ENCODE peak calls at places on chromosomes 6 and 20, in six cellular contexts. V, B, E, M, U and W are unnamed samples.

GRCh38 chr6:130675072-130675471 is 152.1 kb upstream of the SMLR1 start:
- DNase-seq in B (no peak), V (no peak), E (no peak), M (no peak), U (no peak), W (no peak)

GRCh38 chr6:41428995-41429417 is 93.6 kb downstream of the NCR2 start:
- DNase-seq in M (peak; percentile 52), E (peak; percentile 44), U (no peak), B (no peak), V (no peak), W (peak; percentile 54)

GRCh38 chr20:25216199-25216945 is 20.9 kb downstream of the ENTPD6 start:
- DNase-seq in U (no peak), V (no peak), E (no peak), B (no peak), M (no peak), W (no peak)

GRCh38 chr20:12535770-12536169 is 473.0 kb upstream of the SPTLC3 start:
- DNase-seq in B (no peak), V (no peak), E (no peak), M (no peak), U (no peak), W (no peak)

GRCh38 chr6:40349092-40349491 is 238.1 kb downstream of the LRFN2 start:
- DNase-seq in U (no peak), M (no peak), B (no peak), V (no peak), E (no peak), W (no peak)

GRCh38 chr6:4805553-4806307 is 29.5 kb downstream of the CDYL start:
- DNase-seq in M (peak; percentile 25), U (no peak), E (peak; percentile 26), B (no peak), V (peak; percentile 34), W (no peak)

GRCh38 chr20:48684501-48685041 is 143.2 kb downstream of the PREX1 start:
- DNase-seq in E (no peak), B (peak; percentile 48), M (no peak), U (no peak), V (no peak), W (no peak)

GRCh38 chr6:11921017-11921438 is 91.1 kb upstream of the HIVEP1 start:
- DNase-seq in V (peak; percentile 8), B (no peak), E (peak; percentile 33), U (no peak), M (no peak), W (no peak)

GRCh38 chr6:108732101-108732870 is 115.9 kb upstream of the ARMC2 start:
- DNase-seq in E (no peak), V (peak; percentile 85), U (no peak), M (no peak), B (no peak), W (no peak)

GRCh38 chr6:135535989-135536414 is 38.5 kb upstream of the AHI1 start:
- DNase-seq in B (no peak), U (no peak), M (no peak), V (peak; percentile 31), E (peak; percentile 25), W (peak; percentile 26)

GRCh38 chr6:105488521-105489212 is 85.8 kb upstream of the PREP start:
- DNase-seq in E (no peak), B (no peak), V (no peak), M (peak; percentile 22), U (no peak), W (no peak)

GRCh38 chr6:33440649-33441309 is 13.6 kb upstream of the ZBTB9 start:
- DNase-seq in E (no peak), M (no peak), V (no peak), U (no peak), B (no peak), W (no peak)

GRCh38 chr6:63663147-63663877 is 27.7 kb downstream of the PHF3 start:
- DNase-seq in B (no peak), U (no peak), V (no peak), M (no peak), E (no peak), W (no peak)

GRCh38 chr20:44052166-44052565 is 134.8 kb downstream of the JPH2 start:
- DNase-seq in V (no peak), E (no peak), B (no peak), U (peak; percentile 1), M (no peak), W (no peak)

GRCh38 chr6:76866091-76866490 is 597.2 kb downstream of the HTR1B start:
- DNase-seq in B (no peak), E (no peak), M (no peak), U (no peak), V (no peak), W (no peak)

GRCh38 chr6:104639671-104640070 is 220.0 kb downstream of the HACE1 start:
- DNase-seq in V (no peak), B (no peak), E (no peak), U (no peak), M (no peak), W (no peak)

GRCh38 chr6:38021029-38021428 is 201.5 kb downstream of the ZFAND3 start:
- DNase-seq in B (no peak), V (no peak), M (no peak), U (no peak), E (no peak), W (no peak)

GRCh38 chr20:13392391-13392790 is 171.3 kb downstream of the ISM1 start:
- DNase-seq in B (no peak), E (no peak), U (no peak), M (no peak), V (no peak), W (no peak)

GRCh38 chr6:38445321-38445720 is 194.4 kb downstream of the BTBD9 start:
- DNase-seq in B (no peak), E (no peak), V (no peak), U (no peak), M (no peak), W (no peak)

GRCh38 chr20:41330941-41331340 is 9.7 kb upstream of the LPIN3 start:
- DNase-seq in M (no peak), E (no peak), B (no peak), U (no peak), V (no peak), W (no peak)

GRCh38 chr6:53846250-53846649 is 51.4 kb downstream of the LRRC1 start:
- DNase-seq in B (no peak), E (no peak), U (no peak), M (no peak), V (no peak), W (no peak)

DNA sequence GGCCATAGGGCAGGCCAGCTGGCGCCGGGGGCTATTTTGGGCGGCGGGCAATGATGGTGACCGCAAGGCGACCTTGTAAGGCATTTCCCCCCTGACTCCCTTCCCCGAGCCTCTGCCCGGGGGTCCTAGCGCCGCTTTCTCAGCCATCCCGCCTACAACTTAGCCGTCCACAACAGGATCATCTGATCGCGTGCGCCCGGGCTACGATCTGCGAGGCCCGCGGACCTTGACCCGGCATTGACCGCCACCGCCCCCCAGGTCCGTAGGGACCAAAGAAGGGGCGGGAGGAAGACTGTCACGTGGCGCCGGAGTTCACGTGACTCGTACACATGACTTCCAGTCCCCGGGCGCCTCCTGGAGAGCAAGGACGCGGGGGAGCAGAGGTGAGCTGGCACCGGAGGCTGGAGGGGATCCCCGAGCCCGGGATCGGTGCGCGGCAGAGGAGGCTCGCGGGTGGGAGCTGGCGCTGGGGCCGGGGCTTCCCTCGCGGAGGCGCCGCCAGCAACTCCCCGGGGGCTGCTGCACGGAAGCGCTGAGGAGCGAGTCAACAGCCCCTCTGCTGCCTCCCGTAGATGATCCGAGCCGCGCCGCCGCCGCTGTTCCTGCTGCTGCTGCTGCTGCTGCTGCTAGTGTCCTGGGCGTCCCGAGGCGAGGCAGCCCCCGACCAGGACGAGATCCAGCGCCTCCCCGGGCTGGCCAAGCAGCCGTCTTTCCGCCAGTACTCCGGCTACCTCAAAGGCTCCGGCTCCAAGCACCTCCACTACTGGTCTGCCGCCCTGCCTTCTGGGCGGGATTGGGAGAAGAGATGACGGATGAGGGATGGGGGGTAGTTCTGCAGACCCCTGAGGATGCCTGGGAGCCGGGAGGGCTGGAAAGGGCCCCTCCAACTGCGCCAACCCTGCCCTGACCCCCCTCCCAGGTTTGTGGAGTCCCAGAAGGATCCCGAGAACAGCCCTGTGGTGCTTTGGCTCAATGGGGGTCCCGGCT is at the start of the genes CTSA and NEURL2:
- DNase-seq in V (peak; percentile 82), M (peak; percentile 95), B (peak; percentile 97), U (peak; percentile 87), E (peak; percentile 96), W (peak; percentile 95)
- TF ChIP-seq POLR2A in V (no peak), M (peak; percentile 68), B (no peak), U (no peak), E (peak; percentile 73), W (peak; percentile 58)

DNA sequence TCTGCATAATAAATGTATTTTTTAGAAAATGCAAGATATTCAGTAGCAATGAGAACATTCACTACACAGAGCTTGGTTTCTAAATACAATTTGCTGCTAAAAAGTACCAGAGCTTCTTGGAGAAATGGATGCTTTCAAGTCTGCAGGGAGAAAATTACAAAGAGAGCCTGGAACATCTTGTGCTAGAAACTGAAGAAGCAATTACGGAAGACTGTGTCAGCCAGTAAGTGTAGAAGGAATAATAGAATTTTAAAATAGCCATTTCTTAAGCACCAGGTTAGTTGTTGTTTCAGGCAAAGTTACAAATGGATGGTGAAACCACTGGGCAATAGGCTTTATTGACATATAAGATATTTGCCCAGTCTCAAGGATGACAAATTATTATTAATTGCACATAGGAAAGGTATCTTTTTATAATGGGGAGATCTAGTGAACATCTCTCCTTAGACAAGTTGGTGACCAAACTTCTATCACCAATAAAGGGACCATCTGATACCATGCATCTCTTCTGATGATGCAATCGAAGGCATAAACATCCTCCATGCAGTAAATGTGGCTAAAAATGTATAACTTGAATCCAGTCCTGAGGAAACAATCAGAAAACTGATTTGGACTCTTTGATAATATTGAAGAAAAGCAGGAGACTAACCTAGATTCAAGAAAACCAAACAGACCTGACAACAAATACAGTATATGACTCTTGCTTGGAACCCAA is 81.7 kb downstream of the ARHGAP18 start:
- DNase-seq in E (no peak), M (no peak), U (no peak), B (no peak), V (no peak), W (no peak)
- H3K36me3 ChIP-seq in E (no peaks in the 10 kb centered on the region), M (no peaks in the 10 kb centered on the region), U (no peaks in the 10 kb centered on the region), B (no peaks in the 10 kb centered on the region), V (no peaks in the 10 kb centered on the region), W (no peaks in the 10 kb centered on the region)

DNA sequence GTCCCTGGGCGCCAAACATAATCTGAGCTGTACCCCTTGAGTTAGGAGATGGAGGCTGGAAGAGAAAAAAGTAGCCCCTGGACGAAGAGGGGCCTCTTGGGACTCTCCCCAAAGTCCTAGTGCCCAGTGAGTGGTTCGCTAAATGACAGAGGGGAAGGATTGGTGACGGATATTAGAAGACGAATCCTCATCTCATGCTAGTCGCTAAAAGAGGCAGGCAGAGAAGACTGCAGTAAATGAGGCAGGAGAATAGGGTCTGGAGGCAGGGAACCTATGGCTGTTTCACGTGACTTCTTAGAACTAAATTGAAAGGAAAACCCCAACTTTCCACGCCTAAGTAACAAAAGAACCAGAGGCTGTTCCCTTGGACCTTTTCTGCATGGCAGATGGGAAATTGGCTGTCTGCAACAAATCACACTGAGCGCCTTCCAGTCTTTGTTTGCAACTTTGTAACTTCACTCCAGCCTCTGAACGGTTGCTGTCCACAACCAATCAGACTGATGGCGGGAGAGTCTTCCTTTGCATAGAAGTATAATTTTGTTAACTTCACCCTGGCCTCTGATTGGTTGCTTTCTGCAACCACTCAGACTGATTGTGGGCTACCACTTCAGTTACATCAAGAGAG is 730 bp upstream of the RBL1 start:
- DNase-seq in E (no peak), M (no peak), B (no peak), U (no peak), V (no peak), W (no peak)
- TF ChIP-seq POLR2A in E (no peak), M (no peak), B (no peak), U (no peak), V (no peak), W (no peak)

DNA sequence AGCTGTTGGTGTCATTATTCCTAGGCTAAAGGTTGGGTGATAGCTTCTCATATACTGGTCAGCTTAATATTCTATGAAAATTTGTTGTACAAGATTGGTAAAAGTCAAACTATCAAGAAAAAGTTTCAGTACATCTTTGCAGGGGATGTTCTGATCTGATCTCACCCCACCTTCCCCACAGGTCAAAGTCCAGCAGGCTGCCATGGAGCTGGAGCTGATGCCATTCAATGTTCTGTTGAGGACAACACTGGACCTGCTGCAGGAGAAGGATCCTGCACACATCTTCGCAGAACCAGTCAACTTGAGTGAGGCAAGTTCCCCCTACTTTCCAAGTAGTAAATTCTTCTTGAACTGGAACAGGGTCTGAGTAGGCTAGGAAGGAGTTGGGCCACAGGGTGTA is 13.1 kb downstream of the BRPF3 start:
- DNase-seq in B (no peak), M (no peak), V (no peak), E (no peak), U (no peak), W (no peak)
- H3K36me3 ChIP-seq in B (peaks cover 80% of the 10 kb centered on the region), M (peaks cover 41% of the 10 kb centered on the region), V (peaks cover 42% of the 10 kb centered on the region), E (no peaks in the 10 kb centered on the region), U (peaks cover 34% of the 10 kb centered on the region), W (peaks cover 89% of the 10 kb centered on the region)